ENCODE peak calls at places on chromosomes 2 and 18, in eight cellular contexts. T is hepatocyte, C is brain microvascular endothelial cell, Y is esophagus muscularis mucosa, J is cardiac muscle cell, O is MM.1S, F is left lung, M is fibroblast of lung. S is an unnamed sample.

GRCh38 chr2:71226391-71226964 is 425 bp downstream of the PAIP2B start:
- DNase-seq in O (peak; percentile 11), M (no peak), F (peak; percentile 37), C (no peak), J (no peak), Y (no peak), T (peak; percentile 55), S (no peak)

GRCh38 chr2:68827681-68828080 is 43.5 kb downstream of the BMP10 start:
- DNase-seq in M (peak; percentile 37), C (no peak), J (peak; percentile 34), F (no peak), Y (no peak), O (no peak), T (no peak), S (no peak)

GRCh38 chr2:7930800-7931635 is 750.8 kb upstream of the ID2 start:
- DNase-seq in O (no peak), F (peak; percentile 46), T (peak; percentile 13), C (no peak), M (peak; percentile 20), Y (peak; percentile 91), J (peak; percentile 83), S (peak; percentile 20)

GRCh38 chr2:200383380-200384110 is 77.1 kb downstream of the SPATS2L start:
- DNase-seq in J (peak; percentile 79), Y (no peak), T (no peak), M (peak; percentile 77), C (no peak), F (no peak), O (peak; percentile 82), S (peak; percentile 41)

GRCh38 chr2:64391459-64391858 is 62.5 kb upstream of the LGALSL start:
- DNase-seq in Y (no peak), T (peak; percentile 55), F (no peak), C (peak; percentile 15), M (peak; percentile 13), O (no peak), J (peak; percentile 8), S (no peak)

GRCh38 chr2:233059547-233059796 is 670 bp upstream of the INPP5D start:
- DNase-seq in J (no peak), Y (no peak), C (no peak), T (no peak), O (no peak), M (no peak), F (no peak), S (no peak)

GRCh38 chr2:234845602-234846588 is 105.9 kb upstream of the SH3BP4 start:
- DNase-seq in M (no peak), J (no peak), C (no peak), F (no peak), O (no peak), T (no peak), Y (no peak), S (no peak)

GRCh38 chr2:210713122-210713521 is 156.7 kb downstream of the CPS1 start:
- DNase-seq in Y (no peak), T (no peak), C (no peak), J (no peak), F (no peak), O (no peak), M (no peak), S (no peak)

GRCh38 chr2:165007162-165007744 is 51.9 kb upstream of the SLC38A11 start:
- DNase-seq in O (no peak), Y (no peak), C (no peak), J (no peak), T (no peak), M (no peak), F (no peak), S (no peak)

GRCh38 chr18:9417081-9417841 is 58.1 kb upstream of the RALBP1 start:
- DNase-seq in F (no peak), Y (peak; percentile 83), T (peak; percentile 21), C (peak; percentile 54), O (no peak), M (peak; percentile 89), J (peak; percentile 82), S (no peak)

GRCh38 chr2:6358542-6358941 is 507.2 kb downstream of the CMPK2 start:
- DNase-seq in F (no peak), O (no peak), Y (no peak), C (no peak), T (no peak), M (no peak), J (no peak), S (no peak)

GRCh38 chr2:6353669-6354068 is 512.0 kb downstream of the CMPK2 start:
- DNase-seq in F (no peak), O (no peak), M (no peak), T (no peak), J (no peak), C (no peak), Y (no peak), S (no peak)

GRCh38 chr2:6358985-6359384 is 506.7 kb downstream of the CMPK2 start:
- DNase-seq in J (no peak), Y (peak; percentile 39), O (no peak), T (no peak), M (no peak), C (no peak), F (no peak), S (no peak)

GRCh38 chr2:6354546-6354945 is 511.2 kb downstream of the CMPK2 start:
- DNase-seq in J (no peak), F (no peak), M (no peak), T (no peak), O (no peak), Y (no peak), C (no peak), S (no peak)

DNA sequence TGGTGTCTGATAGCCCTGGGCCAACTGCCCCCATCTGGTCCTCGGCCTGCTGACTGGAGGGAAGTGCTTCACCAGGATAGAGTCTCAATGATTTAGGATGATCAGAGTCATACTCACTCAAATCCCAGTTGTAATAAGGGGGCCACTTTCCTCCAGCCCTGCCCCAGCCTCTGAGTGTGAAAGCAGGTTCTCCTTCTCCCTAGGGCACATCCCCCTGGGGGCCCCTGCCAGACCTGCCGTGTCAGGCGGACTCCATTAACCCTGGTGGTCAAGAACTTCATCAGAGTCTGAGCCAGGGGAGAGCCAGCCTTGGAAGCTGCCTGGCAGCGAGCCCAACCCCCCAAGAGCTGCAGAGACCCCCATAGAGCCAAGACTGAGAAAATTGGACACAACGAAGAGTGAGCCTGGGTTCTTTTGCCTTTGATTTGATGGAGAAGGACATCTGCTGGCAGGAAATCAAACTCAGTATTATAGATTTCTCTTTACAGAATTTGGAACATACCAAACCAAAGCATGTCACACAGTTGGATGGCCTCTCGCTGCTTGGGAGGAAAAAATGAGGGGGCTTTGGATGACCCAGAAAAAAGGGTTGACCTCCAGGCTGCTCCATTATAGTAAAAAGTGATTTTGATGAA is 509.5 kb downstream of the CMPK2 start:
- DNase-seq in O (no peak), M (no peak), C (no peak), Y (no peak), F (no peak), J (no peak), T (no peak), S (no peak)
- TF ChIP-seq CTCF in O (no peak), M (no peak), C (no peak), Y (no peak), F (no peak), J (no peak), T (no peak), S (no peak)

GRCh38 chr18:55998071-55998522 is 410.1 kb upstream of the TCF4 start:
- DNase-seq in F (no peak), J (peak; percentile 51), M (peak; percentile 69), O (peak; percentile 63), T (peak; percentile 35), Y (no peak), C (peak; percentile 7), S (peak; percentile 59)
- H3K4me3 ChIP-seq in F (no peak overlapping the region), J (no peak overlapping the region), M (no peak overlapping the region), O (peak overlapping the region; percentile 37), T (no peak overlapping the region), Y (peak overlapping the region; percentile 18), C (peak overlapping the region; percentile 28), S (peak overlapping the region; percentile 34)

GRCh38 chr2:218166791-218167190 is at the start of gene CXCR1:
- DNase-seq in C (no peak), T (no peak), J (no peak), Y (no peak), M (no peak), O (peak; percentile 67), F (no peak), S (no peak)
- TF ChIP-seq CTCF in C (no peak), T (no peak), J (no peak), Y (no peak), M (no peak), O (peak; percentile 25), F (no peak), S (no peak)

DNA sequence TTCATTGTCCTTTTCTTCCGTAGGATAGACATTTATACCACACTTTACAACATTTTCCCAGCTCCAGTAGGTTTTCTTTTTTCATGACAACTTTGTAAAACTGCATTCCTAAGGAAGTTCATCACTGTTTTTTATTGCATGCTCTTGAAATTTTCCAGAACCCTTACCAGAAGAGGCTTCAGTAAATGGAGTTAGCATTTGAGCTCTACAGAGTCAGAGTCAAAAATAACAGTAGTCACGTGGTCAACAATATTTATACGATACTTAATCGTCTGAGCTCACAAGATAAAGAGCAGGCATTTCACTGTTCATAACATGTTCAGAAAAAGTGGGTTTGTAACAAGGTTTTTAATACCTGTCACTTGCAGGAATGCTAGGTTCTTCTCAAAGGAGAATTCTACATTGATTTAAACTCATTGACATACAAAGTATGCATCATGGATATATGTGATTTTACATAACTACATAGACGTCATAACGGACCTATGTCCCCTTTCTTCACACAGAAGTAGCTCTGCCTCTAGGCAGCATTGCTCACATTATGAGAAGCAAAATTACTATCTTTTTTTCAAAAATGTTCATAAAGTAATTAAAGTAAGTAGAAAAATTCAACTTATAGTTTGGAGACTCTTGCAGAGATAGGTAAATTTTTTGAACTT is 187.0 kb upstream of the COL3A1 start:
- DNase-seq in T (peak; percentile 74), Y (no peak), O (no peak), J (peak; percentile 85), C (peak; percentile 56), F (no peak), M (peak; percentile 93), S (peak; percentile 93)
- H3K4me3 ChIP-seq in T (no peak overlapping the region), Y (peak overlapping the region; percentile 19), O (no peak overlapping the region), J (no peak overlapping the region), C (no peak overlapping the region), F (no peak overlapping the region), M (peak overlapping the region; percentile 12), S (no peak overlapping the region)

S was measured in AG09309.